ENCODE peak calls at places on chromosomes 16 and 17, in five cellular contexts. K, E, P, O and H are unnamed samples.

GRCh38 chr17:80644588-80644987 is 100.0 kb downstream of the RPTOR start:
- DNase-seq in O (no peak), E (no peak), K (no peak), P (no peak), H (no peak)

GRCh38 chr17:67033613-67034012 is 10.7 kb upstream of the CACNG1 start:
- DNase-seq in E (no peak), O (no peak), P (no peak), K (no peak), H (peak; percentile 32)

GRCh38 chr17:64781394-64781793 is 119.3 kb upstream of the SMURF2 start:
- DNase-seq in P (peak; percentile 36), K (peak; percentile 85), E (no peak), O (peak; percentile 51), H (peak; percentile 77)

GRCh38 chr16:72739577-72739976 is 308.4 kb downstream of the ZFHX3 start:
- DNase-seq in E (no peak), P (no peak), K (no peak), O (no peak), H (no peak)

GRCh38 chr16:53984936-53985335 is 281.0 kb downstream of the FTO start:
- DNase-seq in P (no peak), E (no peak), K (no peak), O (no peak), H (no peak)

GRCh38 chr16:1285669-1286491 is 23.6 kb upstream of the UBE2I start:
- DNase-seq in E (no peak), K (no peak), O (no peak), P (no peak), H (no peak)

GRCh38 chr17:29593546-29594440 is 861 bp downstream of the ANKRD13B start:
- DNase-seq in O (no peak), K (no peak), E (peak; percentile 39), P (peak; percentile 29), H (no peak)

GRCh38 chr16:68328151-68328859 is 17.5 kb downstream of the PRMT7 start:
- DNase-seq in P (peak; percentile 88), K (peak; percentile 79), E (peak; percentile 82), O (peak; percentile 90), H (peak; percentile 71)

GRCh38 chr17:3884188-3884587 is 8.7 kb downstream of the CAMKK1 start:
- DNase-seq in E (no peak), P (no peak), O (no peak), K (no peak), H (no peak)

GRCh38 chr16:14307059-14307531 is 236.0 kb downstream of the MRTFB start:
- DNase-seq in P (no peak), E (no peak), K (no peak), O (no peak), H (no peak)

GRCh38 chr16:48478418-48478817 is 93.2 kb upstream of the SIAH1 start:
- DNase-seq in P (peak; percentile 40), E (no peak), O (no peak), K (no peak), H (no peak)

GRCh38 chr17:39092672-39093250 is 58.7 kb downstream of the PLXDC1 start:
- DNase-seq in O (no peak), K (no peak), P (no peak), E (no peak), H (no peak)

GRCh38 chr17:17044846-17045561 is 2.7 kb downstream of the MPRIP start:
- DNase-seq in K (no peak), O (peak; percentile 28), P (peak; percentile 81), E (peak; percentile 37), H (no peak)

GRCh38 chr16:27749547-27749875 is 199.6 kb downstream of the KATNIP start:
- DNase-seq in P (no peak), O (no peak), K (no peak), E (no peak), H (no peak)

GRCh38 chr17:20073056-20073979 is 64.2 kb downstream of the SPECC1 start:
- DNase-seq in P (peak; percentile 84), O (peak; percentile 8), K (peak; percentile 83), E (no peak), H (peak; percentile 72)

GRCh38 chr16:74607310-74607966 is 524 bp upstream of the GLG1 start:
- DNase-seq in K (no peak), O (no peak), E (no peak), P (no peak), H (no peak)

GRCh38 chr17:77420804-77421634 is 280.2 kb downstream of the SEC14L1 start:
- DNase-seq in O (peak; percentile 51), P (peak; percentile 83), E (peak; percentile 85), K (no peak), H (no peak)

GRCh38 chr17:49574283-49574892 is 1.3 kb upstream of the NXPH3 start:
- DNase-seq in O (no peak), E (no peak), K (no peak), P (no peak), H (no peak)

GRCh38 chr16:2475413-2476344 is 752 bp downstream of the TBC1D24 start:
- DNase-seq in P (no peak), E (no peak), K (no peak), O (peak; percentile 66), H (no peak)

GRCh38 chr17:17313350-17313991 is 10.3 kb downstream of the NT5M start:
- DNase-seq in K (no peak), O (peak; percentile 75), E (peak; percentile 33), P (peak; percentile 30), H (no peak)

GRCh38 chr16:16014329-16015224 is 65.2 kb downstream of the ABCC1 start:
- DNase-seq in K (peak; percentile 92), E (peak; percentile 76), O (peak; percentile 81), P (peak; percentile 75), H (peak; percentile 75)

GRCh38 chr16:50625374-50625773 is 55.7 kb downstream of the SNX20 start:
- DNase-seq in E (no peak), P (no peak), K (no peak), O (no peak), H (no peak)

GRCh38 chr16:2954228-2954627 is 9.8 kb upstream of the KREMEN2 start:
- DNase-seq in E (no peak), K (no peak), O (no peak), P (no peak), H (peak; percentile 32)

GRCh38 chr16:8931864-8932263 is 31.8 kb downstream of the USP7 start:
- DNase-seq in K (peak; percentile 67), E (no peak), P (peak; percentile 77), O (peak; percentile 74), H (peak; percentile 67)

GRCh38 chr16:16797239-16797638 is 418.3 kb downstream of the NPIPA7 start:
- DNase-seq in P (no peak), O (no peak), K (no peak), E (no peak), H (no peak)

GRCh38 chr16:19029980-19030379 is 37.4 kb upstream of the COQ7 start:
- DNase-seq in O (no peak), E (no peak), P (no peak), K (no peak), H (no peak)

GRCh38 chr16:14202697-14203096 is 131.6 kb downstream of the MRTFB start:
- DNase-seq in O (no peak), P (no peak), E (no peak), K (no peak), H (no peak)

DNA sequence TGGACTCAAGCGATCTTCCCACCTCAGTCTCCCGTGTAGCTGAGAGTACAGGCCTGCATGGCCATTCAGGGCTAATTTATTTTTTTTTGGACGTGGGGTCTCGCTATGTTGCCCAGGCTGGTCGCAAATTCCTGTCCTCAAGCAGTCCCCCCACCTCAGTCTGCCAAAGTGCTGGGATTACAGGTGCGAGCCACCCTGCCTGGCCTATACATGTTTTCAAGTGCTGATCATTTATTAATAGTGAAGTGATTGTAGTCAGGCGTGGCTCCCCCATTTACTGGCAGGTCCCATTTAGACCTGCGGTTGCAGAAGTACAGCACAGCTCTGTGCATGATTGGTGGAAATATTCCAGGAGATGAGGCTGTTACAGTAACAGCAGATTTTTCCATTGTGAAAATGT is 8.4 kb downstream of the FOXK2 start:
- DNase-seq in E (no peak), K (no peak), O (no peak), P (no peak), H (no peak)
- H3K4me1 ChIP-seq in E (peaks cover 10% of the 10 kb centered on the region), K (no peaks in the 10 kb centered on the region), O (peaks cover 39% of the 10 kb centered on the region), P (peaks cover 30% of the 10 kb centered on the region), H (peaks cover 78% of the 10 kb centered on the region)

GRCh38 chr17:44988256-44988942 is 20.3 kb upstream of the C1QL1 start:
- DNase-seq in O (no peak), P (no peak), K (no peak), E (no peak), H (no peak)

GRCh38 chr17:44989552-44990138 is 21.5 kb upstream of the C1QL1 start:
- DNase-seq in K (no peak), E (no peak), P (no peak), O (no peak), H (no peak)

GRCh38 chr17:44987883-44988195 is 19.7 kb upstream of the C1QL1 start:
- DNase-seq in P (no peak), K (no peak), O (no peak), E (no peak), H (no peak)

GRCh38 chr17:44990994-44991393 is 22.9 kb upstream of the C1QL1 start:
- DNase-seq in O (no peak), K (no peak), P (no peak), E (no peak), H (no peak)

GRCh38 chr17:44987194-44987882 is 19.2 kb upstream of the C1QL1 start:
- DNase-seq in E (peak; percentile 49), P (no peak), O (no peak), K (no peak), H (no peak)
- H3K4me3 ChIP-seq in E (no peak overlapping the region), P (no peak overlapping the region), O (no peak overlapping the region), K (no peak overlapping the region), H (no peak overlapping the region)

GRCh38 chr16:86044241-86044671 is 145.3 kb downstream of the IRF8 start:
- DNase-seq in E (peak; percentile 76), O (no peak), P (peak; percentile 64), K (no peak), H (no peak)

GRCh38 chr16:86044881-86045600 is 146.1 kb downstream of the IRF8 start:
- DNase-seq in E (no peak), K (no peak), P (no peak), O (no peak), H (no peak)

GRCh38 chr16:86041205-86041604 is 142.2 kb downstream of the IRF8 start:
- DNase-seq in K (no peak), O (no peak), P (no peak), E (no peak), H (no peak)

GRCh38 chr16:86041807-86042206 is 142.8 kb downstream of the IRF8 start:
- DNase-seq in K (no peak), P (no peak), O (no peak), E (no peak), H (no peak)

GRCh38 chr16:86042996-86043725 is 144.2 kb downstream of the IRF8 start:
- DNase-seq in K (no peak), O (no peak), E (no peak), P (no peak), H (no peak)
- H3K4me1 ChIP-seq in K (no peaks in the 10 kb centered on the region), O (peaks cover 6% of the 10 kb centered on the region), E (peaks cover 13% of the 10 kb centered on the region), P (peaks cover 42% of the 10 kb centered on the region), H (no peaks in the 10 kb centered on the region)

GRCh38 chr17:79269620-79270019 is 195.0 kb downstream of the ENGASE start:
- DNase-seq in O (no peak), K (no peak), E (no peak), P (no peak), H (no peak)

GRCh38 chr17:79272666-79273219 is 198.1 kb downstream of the ENGASE start:
- DNase-seq in P (no peak), E (peak; percentile 37), K (no peak), O (peak; percentile 77), H (no peak)

GRCh38 chr17:79276824-79277223 is 202.2 kb downstream of the ENGASE start:
- DNase-seq in P (no peak), K (no peak), E (no peak), O (no peak), H (no peak)

GRCh38 chr17:79273660-79274059 is 199.0 kb downstream of the ENGASE start:
- DNase-seq in P (no peak), K (no peak), O (peak; percentile 10), E (no peak), H (no peak)

GRCh38 chr17:79272220-79272619 is 197.6 kb downstream of the ENGASE start:
- DNase-seq in E (no peak), O (no peak), K (no peak), P (no peak), H (no peak)
- H3K4me3 ChIP-seq in E (no peak overlapping the region), O (no peak overlapping the region), K (no peak overlapping the region), P (no peak overlapping the region), H (no peak overlapping the region)